ENCODE peak calls at places on chromosomes 5 and 9, in eight cellular contexts. F is non-pigmented ciliary epithelial cell, M is CD14-positive monocyte, U is GDM1, D is kidney, C is ELR, Y is cardiac muscle cell, Q is NCI-H1930. N is an unnamed sample.

GRCh38 chr5:131769961-131770360 is 26.9 kb downstream of the FNIP1 start:
- DNase-seq in F (no peak), M (no peak), U (no peak), D (no peak), C (no peak), Y (peak), Q (no peak), N (no peak)

GRCh38 chr9:6230037-6230778 is 14.6 kb downstream of the IL33 start:
- DNase-seq in F (no peak), M (no peak), U (no peak), D (no peak), C (peak), Y (peak), Q (no peak), N (peak)

GRCh38 chr5:68252678-68253520 is 37.3 kb downstream of the PIK3R1 start:
- DNase-seq in F (no peak), M (peak), U (peak), D (no peak), C (peak), Y (peak), Q (peak), N (peak)

GRCh38 chr9:137077758-137078693 is 709 bp downstream of the UAP1L1 start:
- DNase-seq in F (no peak), M (no peak), U (no peak), D (peak), C (peak), Y (peak), Q (no peak), N (no peak)

GRCh38 chr5:111261610-111262009 is 37.4 kb downstream of the CAMK4 start:
- DNase-seq in F (no peak), M (no peak), U (no peak), D (no peak), C (no peak), Y (no peak), Q (no peak), N (peak)

GRCh38 chr5:157520911-157521703 is 54.5 kb downstream of the ADAM19 start:
- DNase-seq in F (no peak), M (no peak), U (no peak), D (no peak), C (peak), Y (peak), Q (no peak), N (no peak)

GRCh38 chr5:178130576-178131445 is at the start of gene RMND5B:
- DNase-seq in F (no peak), M (peak), U (peak), D (peak), C (peak), Y (peak), Q (peak), N (peak)

GRCh38 chr9:104088416-104088815 is 5.7 kb upstream of the SMC2 start:
- DNase-seq in F (no peak), M (no peak), U (no peak), D (no peak), C (no peak), Y (no peak), Q (no peak), N (no peak)

GRCh38 chr9:96159596-96159995 is 142.4 kb downstream of the HSD17B3 start:
- DNase-seq in F (no peak), M (no peak), U (no peak), D (no peak), C (no peak), Y (no peak), Q (no peak), N (no peak)